ENCODE peak calls at places on chromosomes 7 and 10, in nine cellular contexts. One of them, this sample, is unnamed.

GRCh38 chr10:103967433-103968142 is 648 bp downstream of the SLK start:
- DNase-seq in stromal cell of bone marrow: no peak
- DNase-seq in nucleus accumbens: no peak
- DNase-seq in neural crest cell: peak; percentile 18
- DNase-seq in NCI-H1092 treated with DMSO at 0.1 percent for 48 hours: peak; percentile 14
- DNase-seq in left colon: no peak
- DNase-seq in endothelial cell: peak; percentile 10
- DNase-seq in GM19239: peak; percentile 38
- DNase-seq in spleen: no peak
- DNase-seq in this sample: no peak

GRCh38 chr10:127392351-127393235 is 156.5 kb upstream of the NPS start:
- DNase-seq in left colon: no peak
- DNase-seq in neural crest cell: no peak
- DNase-seq in nucleus accumbens: no peak
- DNase-seq in spleen: no peak
- DNase-seq in stromal cell of bone marrow: no peak
- DNase-seq in endothelial cell: no peak
- DNase-seq in NCI-H1092 treated with DMSO at 0.1 percent for 48 hours: no peak
- DNase-seq in GM19239: no peak
- DNase-seq in this sample: no peak

GRCh38 chr7:27172388-27172774 is 1.7 kb downstream of the HOXA10 start:
- DNase-seq in endothelial cell: no peak
- DNase-seq in NCI-H1092 treated with DMSO at 0.1 percent for 48 hours: no peak
- DNase-seq in GM19239: no peak
- DNase-seq in spleen: peak; percentile 41
- DNase-seq in neural crest cell: no peak
- DNase-seq in left colon: peak; percentile 33
- DNase-seq in stromal cell of bone marrow: no peak
- DNase-seq in nucleus accumbens: no peak
- DNase-seq in this sample: no peak

GRCh38 chr7:97499204-97499603 is 232.7 kb upstream of the TAC1 start:
- DNase-seq in NCI-H1092 treated with DMSO at 0.1 percent for 48 hours: peak; percentile 42
- DNase-seq in GM19239: peak; percentile 4
- DNase-seq in endothelial cell: peak; percentile 42
- DNase-seq in spleen: no peak
- DNase-seq in stromal cell of bone marrow: peak; percentile 6
- DNase-seq in nucleus accumbens: no peak
- DNase-seq in neural crest cell: peak; percentile 8
- DNase-seq in left colon: no peak
- DNase-seq in this sample: peak; percentile 5

GRCh38 chr10:102117391-102118159 is 2.6 kb downstream of the LDB1 start:
- DNase-seq in left colon: peak; percentile 84
- DNase-seq in spleen: peak; percentile 88
- DNase-seq in endothelial cell: peak; percentile 42
- DNase-seq in stromal cell of bone marrow: peak; percentile 52
- DNase-seq in neural crest cell: peak; percentile 44
- DNase-seq in NCI-H1092 treated with DMSO at 0.1 percent for 48 hours: peak; percentile 81
- DNase-seq in GM19239: no peak
- DNase-seq in nucleus accumbens: peak; percentile 88
- DNase-seq in this sample: peak; percentile 72

GRCh38 chr7:151243411-151244155 is 4.9 kb downstream of the SMARCD3 start:
- DNase-seq in nucleus accumbens: no peak
- DNase-seq in GM19239: no peak
- DNase-seq in left colon: no peak
- DNase-seq in stromal cell of bone marrow: no peak
- DNase-seq in endothelial cell: no peak
- DNase-seq in NCI-H1092 treated with DMSO at 0.1 percent for 48 hours: peak; percentile 47
- DNase-seq in neural crest cell: no peak
- DNase-seq in spleen: peak; percentile 83
- DNase-seq in this sample: no peak

GRCh38 chr10:92213049-92213448 is 77.8 kb downstream of the CPEB3 start:
- DNase-seq in nucleus accumbens: no peak
- DNase-seq in NCI-H1092 treated with DMSO at 0.1 percent for 48 hours: no peak
- DNase-seq in GM19239: no peak
- DNase-seq in left colon: no peak
- DNase-seq in endothelial cell: no peak
- DNase-seq in stromal cell of bone marrow: no peak
- DNase-seq in neural crest cell: no peak
- DNase-seq in spleen: no peak
- DNase-seq in this sample: no peak

GRCh38 chr7:108351715-108352114 is 104.5 kb downstream of the NRCAM start:
- DNase-seq in nucleus accumbens: no peak
- DNase-seq in endothelial cell: no peak
- DNase-seq in neural crest cell: no peak
- DNase-seq in NCI-H1092 treated with DMSO at 0.1 percent for 48 hours: peak; percentile 82
- DNase-seq in GM19239: no peak
- DNase-seq in stromal cell of bone marrow: peak; percentile 15
- DNase-seq in spleen: no peak
- DNase-seq in left colon: no peak
- DNase-seq in this sample: no peak

GRCh38 chr10:26725837-26726727 is 28.6 kb downstream of the PDSS1 start:
- DNase-seq in neural crest cell: peak; percentile 21
- DNase-seq in NCI-H1092 treated with DMSO at 0.1 percent for 48 hours: peak; percentile 22
- DNase-seq in spleen: peak; percentile 83
- DNase-seq in stromal cell of bone marrow: peak; percentile 38
- DNase-seq in nucleus accumbens: peak; percentile 29
- DNase-seq in left colon: no peak
- DNase-seq in GM19239: peak; percentile 28
- DNase-seq in endothelial cell: peak; percentile 42
- DNase-seq in this sample: peak; percentile 52

GRCh38 chr7:6172331-6173295 is 99.8 kb downstream of the CYTH3 start:
- DNase-seq in left colon: no peak
- DNase-seq in NCI-H1092 treated with DMSO at 0.1 percent for 48 hours: no peak
- DNase-seq in GM19239: no peak
- DNase-seq in endothelial cell: no peak
- DNase-seq in neural crest cell: no peak
- DNase-seq in spleen: no peak
- DNase-seq in stromal cell of bone marrow: no peak
- DNase-seq in nucleus accumbens: no peak
- DNase-seq in this sample: no peak

GRCh38 chr7:50284296-50284695 is 20.2 kb upstream of the IKZF1 start:
- DNase-seq in neural crest cell: no peak
- DNase-seq in NCI-H1092 treated with DMSO at 0.1 percent for 48 hours: no peak
- DNase-seq in left colon: no peak
- DNase-seq in stromal cell of bone marrow: no peak
- DNase-seq in endothelial cell: no peak
- DNase-seq in GM19239: no peak
- DNase-seq in nucleus accumbens: no peak
- DNase-seq in spleen: no peak
- DNase-seq in this sample: no peak

GRCh38 chr7:44738876-44739665 is 9.6 kb upstream of the ZMIZ2 start:
- DNase-seq in endothelial cell: no peak
- DNase-seq in nucleus accumbens: no peak
- DNase-seq in left colon: no peak
- DNase-seq in neural crest cell: no peak
- DNase-seq in spleen: peak; percentile 69
- DNase-seq in NCI-H1092 treated with DMSO at 0.1 percent for 48 hours: no peak
- DNase-seq in GM19239: no peak
- DNase-seq in stromal cell of bone marrow: no peak
- DNase-seq in this sample: no peak

GRCh38 chr7:45077579-45077978 is 11.2 kb downstream of the NACAD start:
- DNase-seq in nucleus accumbens: no peak
- DNase-seq in left colon: no peak
- DNase-seq in spleen: no peak
- DNase-seq in NCI-H1092 treated with DMSO at 0.1 percent for 48 hours: no peak
- DNase-seq in GM19239: no peak
- DNase-seq in neural crest cell: no peak
- DNase-seq in stromal cell of bone marrow: no peak
- DNase-seq in endothelial cell: no peak
- DNase-seq in this sample: no peak

GRCh38 chr10:14953452-14954000 is 370 bp downstream of the DCLRE1C start:
- DNase-seq in left colon: peak; percentile 49
- DNase-seq in spleen: peak; percentile 94
- DNase-seq in neural crest cell: no peak
- DNase-seq in GM19239: no peak
- DNase-seq in endothelial cell: peak; percentile 37
- DNase-seq in nucleus accumbens: no peak
- DNase-seq in NCI-H1092 treated with DMSO at 0.1 percent for 48 hours: peak; percentile 32
- DNase-seq in stromal cell of bone marrow: peak; percentile 57
- DNase-seq in this sample: peak; percentile 46

GRCh38 chr7:81327468-81327867 is 408.6 kb upstream of the SEMA3C start:
- DNase-seq in nucleus accumbens: no peak
- DNase-seq in stromal cell of bone marrow: no peak
- DNase-seq in left colon: no peak
- DNase-seq in endothelial cell: no peak
- DNase-seq in GM19239: no peak
- DNase-seq in spleen: no peak
- DNase-seq in neural crest cell: no peak
- DNase-seq in NCI-H1092 treated with DMSO at 0.1 percent for 48 hours: no peak
- DNase-seq in this sample: no peak

GRCh38 chr10:21329995-21330627 is 195.4 kb downstream of the SKIDA1 start:
- DNase-seq in left colon: no peak
- DNase-seq in spleen: no peak
- DNase-seq in stromal cell of bone marrow: peak; percentile 89
- DNase-seq in NCI-H1092 treated with DMSO at 0.1 percent for 48 hours: no peak
- DNase-seq in endothelial cell: no peak
- DNase-seq in neural crest cell: no peak
- DNase-seq in GM19239: no peak
- DNase-seq in nucleus accumbens: no peak
- DNase-seq in this sample: peak; percentile 86

GRCh38 chr10:113177936-113178335 is 227.9 kb downstream of the TCF7L2 start:
- DNase-seq in stromal cell of bone marrow: no peak
- DNase-seq in NCI-H1092 treated with DMSO at 0.1 percent for 48 hours: no peak
- DNase-seq in nucleus accumbens: no peak
- DNase-seq in left colon: no peak
- DNase-seq in spleen: no peak
- DNase-seq in GM19239: no peak
- DNase-seq in neural crest cell: no peak
- DNase-seq in endothelial cell: no peak
- DNase-seq in this sample: no peak

GRCh38 chr7:39621261-39621660 is 2.1 kb upstream of the RALA start:
- DNase-seq in spleen: no peak
- DNase-seq in neural crest cell: no peak
- DNase-seq in stromal cell of bone marrow: peak; percentile 80
- DNase-seq in left colon: no peak
- DNase-seq in NCI-H1092 treated with DMSO at 0.1 percent for 48 hours: no peak
- DNase-seq in endothelial cell: no peak
- DNase-seq in nucleus accumbens: no peak
- DNase-seq in GM19239: no peak
- DNase-seq in this sample: peak; percentile 47

GRCh38 chr10:121668336-121669009 is 70.2 kb upstream of the FGFR2 start:
- DNase-seq in spleen: no peak
- DNase-seq in stromal cell of bone marrow: no peak
- DNase-seq in NCI-H1092 treated with DMSO at 0.1 percent for 48 hours: peak; percentile 46
- DNase-seq in GM19239: no peak
- DNase-seq in endothelial cell: peak; percentile 52
- DNase-seq in nucleus accumbens: peak; percentile 22
- DNase-seq in neural crest cell: peak; percentile 18
- DNase-seq in left colon: peak; percentile 64
- DNase-seq in this sample: no peak

GRCh38 chr7:133282094-133282493 is 29.2 kb downstream of the EXOC4 start:
- DNase-seq in left colon: no peak
- DNase-seq in GM19239: no peak
- DNase-seq in endothelial cell: no peak
- DNase-seq in stromal cell of bone marrow: no peak
- DNase-seq in nucleus accumbens: no peak
- DNase-seq in spleen: no peak
- DNase-seq in NCI-H1092 treated with DMSO at 0.1 percent for 48 hours: no peak
- DNase-seq in neural crest cell: no peak
- DNase-seq in this sample: no peak

GRCh38 chr10:118903251-118903650 is 126.3 kb upstream of the NANOS1 start:
- DNase-seq in spleen: no peak
- DNase-seq in NCI-H1092 treated with DMSO at 0.1 percent for 48 hours: no peak
- DNase-seq in endothelial cell: no peak
- DNase-seq in nucleus accumbens: no peak
- DNase-seq in stromal cell of bone marrow: no peak
- DNase-seq in left colon: no peak
- DNase-seq in GM19239: no peak
- DNase-seq in neural crest cell: no peak
- DNase-seq in this sample: no peak

GRCh38 chr7:102875700-102876192 is 37.1 kb upstream of the LRRC17 start:
- DNase-seq in nucleus accumbens: no peak
- DNase-seq in neural crest cell: no peak
- DNase-seq in stromal cell of bone marrow: peak; percentile 93
- DNase-seq in endothelial cell: no peak
- DNase-seq in left colon: no peak
- DNase-seq in NCI-H1092 treated with DMSO at 0.1 percent for 48 hours: no peak
- DNase-seq in spleen: no peak
- DNase-seq in GM19239: no peak
- DNase-seq in this sample: peak; percentile 90

GRCh38 chr10:120727001-120727400 is 124.2 kb upstream of the WDR11 start:
- DNase-seq in endothelial cell: no peak
- DNase-seq in NCI-H1092 treated with DMSO at 0.1 percent for 48 hours: no peak
- DNase-seq in stromal cell of bone marrow: peak; percentile 4
- DNase-seq in left colon: no peak
- DNase-seq in nucleus accumbens: no peak
- DNase-seq in GM19239: no peak
- DNase-seq in neural crest cell: no peak
- DNase-seq in spleen: no peak
- DNase-seq in this sample: no peak

GRCh38 chr7:37259381-37259821 is 189.3 kb downstream of the ELMO1 start:
- DNase-seq in neural crest cell: no peak
- DNase-seq in stromal cell of bone marrow: no peak
- DNase-seq in endothelial cell: no peak
- DNase-seq in NCI-H1092 treated with DMSO at 0.1 percent for 48 hours: no peak
- DNase-seq in GM19239: no peak
- DNase-seq in left colon: no peak
- DNase-seq in spleen: no peak
- DNase-seq in nucleus accumbens: no peak
- DNase-seq in this sample: no peak

GRCh38 chr10:133169173-133169947 is 9.3 kb downstream of the KNDC1 start:
- DNase-seq in neural crest cell: no peak
- DNase-seq in left colon: no peak
- DNase-seq in stromal cell of bone marrow: no peak
- DNase-seq in NCI-H1092 treated with DMSO at 0.1 percent for 48 hours: no peak
- DNase-seq in spleen: no peak
- DNase-seq in endothelial cell: no peak
- DNase-seq in nucleus accumbens: no peak
- DNase-seq in GM19239: no peak
- DNase-seq in this sample: no peak

GRCh38 chr7:152867482-152867833 is 107.9 kb downstream of the ACTR3B start:
- DNase-seq in neural crest cell: no peak
- DNase-seq in left colon: no peak
- DNase-seq in stromal cell of bone marrow: no peak
- DNase-seq in endothelial cell: no peak
- DNase-seq in GM19239: no peak
- DNase-seq in spleen: no peak
- DNase-seq in nucleus accumbens: no peak
- DNase-seq in NCI-H1092 treated with DMSO at 0.1 percent for 48 hours: no peak
- DNase-seq in this sample: no peak

GRCh38 chr10:132178885-132179545 is 7.7 kb upstream of the DPYSL4 start:
- DNase-seq in nucleus accumbens: no peak
- DNase-seq in stromal cell of bone marrow: no peak
- DNase-seq in GM19239: no peak
- DNase-seq in NCI-H1092 treated with DMSO at 0.1 percent for 48 hours: no peak
- DNase-seq in neural crest cell: no peak
- DNase-seq in spleen: peak; percentile 52
- DNase-seq in left colon: no peak
- DNase-seq in endothelial cell: no peak
- DNase-seq in this sample: no peak

GRCh38 chr7:132240821-132241422 is 335.3 kb downstream of the PLXNA4 start:
- DNase-seq in left colon: no peak
- DNase-seq in NCI-H1092 treated with DMSO at 0.1 percent for 48 hours: no peak
- DNase-seq in stromal cell of bone marrow: no peak
- DNase-seq in endothelial cell: no peak
- DNase-seq in neural crest cell: no peak
- DNase-seq in GM19239: no peak
- DNase-seq in nucleus accumbens: no peak
- DNase-seq in spleen: no peak
- DNase-seq in this sample: no peak

GRCh38 chr7:128446306-128446705 is 9.4 kb upstream of the HILPDA start:
- DNase-seq in left colon: no peak
- DNase-seq in GM19239: no peak
- DNase-seq in spleen: no peak
- DNase-seq in NCI-H1092 treated with DMSO at 0.1 percent for 48 hours: no peak
- DNase-seq in nucleus accumbens: no peak
- DNase-seq in neural crest cell: no peak
- DNase-seq in endothelial cell: no peak
- DNase-seq in stromal cell of bone marrow: no peak
- DNase-seq in this sample: no peak

GRCh38 chr7:157002819-157003421 is 7.5 kb downstream of the MNX1 start:
- DNase-seq in nucleus accumbens: no peak
- DNase-seq in left colon: peak; percentile 26
- DNase-seq in neural crest cell: no peak
- DNase-seq in stromal cell of bone marrow: no peak
- DNase-seq in NCI-H1092 treated with DMSO at 0.1 percent for 48 hours: no peak
- DNase-seq in spleen: peak; percentile 61
- DNase-seq in GM19239: no peak
- DNase-seq in endothelial cell: no peak
- DNase-seq in this sample: no peak

GRCh38 chr7:152383341-152384234 is 52.2 kb downstream of the KMT2C start:
- DNase-seq in GM19239: no peak
- DNase-seq in spleen: no peak
- DNase-seq in left colon: no peak
- DNase-seq in nucleus accumbens: no peak
- DNase-seq in NCI-H1092 treated with DMSO at 0.1 percent for 48 hours: no peak
- DNase-seq in stromal cell of bone marrow: peak; percentile 78
- DNase-seq in endothelial cell: no peak
- DNase-seq in neural crest cell: no peak
- DNase-seq in this sample: peak; percentile 84

This sample was measured in fibroblast of the conjunctiva.